ENCODE peak calls at places on chromosomes 1 and 21, in seven cellular contexts. J is activated CD8-positive, alpha-beta memory T cell treated with anti-CD3 and anti-CD28 coated beads for 4 hours; V is OCI-M1; D is GM06990; E is GM13977; Q is BJ; X is glomerular endothelial cell. L is an unnamed sample.
A peak's percentile ranks its signal among the peaks of the same experiment; 100 is the strongest.

GRCh38 chr1:104488296-104489015 is 738.8 kb downstream of the AMY1C start:
- DNase-seq in J (no peak), V (no peak), D (no peak), E (no peak), Q (no peak), X (no peak), L (no peak)

GRCh38 chr1:3065396-3065795 is 3.6 kb upstream of the PRDM16 start:
- DNase-seq in J (no peak), V (no peak), D (no peak), E (no peak), Q (no peak), X (no peak), L (no peak)

GRCh38 chr1:53470155-53470554 is 11.0 kb downstream of the DMRTB1 start:
- DNase-seq in J (no peak), V (no peak), D (no peak), E (no peak), Q (no peak), X (no peak), L (no peak)

GRCh38 chr1:229887043-229887822 is 179.8 kb upstream of the GALNT2 start:
- DNase-seq in J (no peak), V (no peak), D (no peak), E (no peak), Q (no peak), X (no peak), L (no peak)

GRCh38 chr1:2145946-2146835 is 48.4 kb downstream of the FAAP20 start:
- DNase-seq in J (no peak), V (no peak), D (no peak), E (no peak), Q (no peak), X (no peak), L (no peak)

GRCh38 chr1:10306435-10306834 is 92.4 kb upstream of the PGD start:
- DNase-seq in J (no peak), V (no peak), D (no peak), E (no peak), Q (no peak), X (no peak), L (no peak)

GRCh38 chr1:113243529-113243928 is 146.8 kb upstream of the MAGI3 start:
- DNase-seq in J (no peak), V (no peak), D (no peak), E (no peak), Q (no peak), X (no peak), L (no peak)

GRCh38 chr21:43611598-43612369 is 47.5 kb downstream of the HSF2BP start:
- DNase-seq in J (no peak), V (peak; percentile 84), D (no peak), E (peak; percentile 62), Q (no peak), X (no peak), L (peak; percentile 76)

GRCh38 chr1:160767417-160768294 is 28.3 kb upstream of the LY9 start:
- DNase-seq in J (no peak), V (peak; percentile 49), D (no peak), E (no peak), Q (no peak), X (no peak), L (peak; percentile 61)

GRCh38 chr1:168321945-168322344 is 41.3 kb downstream of the TBX19 start:
- DNase-seq in J (no peak), V (peak; percentile 75), D (no peak), E (peak; percentile 34), Q (no peak), X (no peak), L (peak; percentile 62)

GRCh38 chr1:47785561-47786271 is 211.5 kb downstream of the TRABD2B start:
- DNase-seq in J (no peak), V (no peak), D (no peak), E (no peak), Q (no peak), X (no peak), L (no peak)

GRCh38 chr1:47434051-47434842 is 3.6 kb upstream of the FOXD2 start:
- DNase-seq in J (no peak), V (no peak), D (no peak), E (no peak), Q (no peak), X (no peak), L (no peak)

GRCh38 chr1:11431946-11432507 is 46.9 kb upstream of the DISP3 start:
- DNase-seq in J (no peak), V (no peak), D (no peak), E (no peak), Q (no peak), X (no peak), L (no peak)

GRCh38 chr1:15178571-15179484 is 25.3 kb downstream of the TMEM51 start:
- DNase-seq in J (no peak), V (no peak), D (no peak), E (no peak), Q (peak; percentile 65), X (peak; percentile 81), L (no peak)

GRCh38 chr21:32886339-32886738 is 114.8 kb upstream of the PAXBP1 start:
- DNase-seq in J (no peak), V (peak; percentile 78), D (no peak), E (no peak), Q (no peak), X (no peak), L (no peak)

GRCh38 chr1:76269175-76269574 is 194.6 kb downstream of the ST6GALNAC3 start:
- DNase-seq in J (no peak), V (peak; percentile 83), D (no peak), E (no peak), Q (no peak), X (peak; percentile 37), L (peak; percentile 75)

GRCh38 chr1:196209265-196209664 is 399.0 kb downstream of the KCNT2 start:
- DNase-seq in J (no peak), V (no peak), D (no peak), E (no peak), Q (no peak), X (no peak), L (no peak)

GRCh38 chr1:206706298-206706791 is 21.6 kb downstream of the MAPKAPK2 start:
- DNase-seq in J (no peak), V (no peak), D (no peak), E (no peak), Q (peak; percentile 50), X (no peak), L (no peak)

GRCh38 chr1:157770442-157771043 is 6.4 kb downstream of the FCRL2 start:
- DNase-seq in J (no peak), V (peak; percentile 12), D (no peak), E (no peak), Q (no peak), X (no peak), L (peak; percentile 65)

GRCh38 chr1:85898861-85899260 is 190.6 kb upstream of the ZNHIT6 start:
- DNase-seq in J (no peak), V (no peak), D (no peak), E (no peak), Q (no peak), X (no peak), L (no peak)

GRCh38 chr1:38183094-38183493 is 136.5 kb upstream of the POU3F1 start:
- DNase-seq in J (no peak), V (no peak), D (no peak), E (no peak), Q (no peak), X (no peak), L (no peak)

GRCh38 chr21:38327984-38328383 is 71.2 kb downstream of the KCNJ15 start:
- DNase-seq in J (no peak), V (no peak), D (no peak), E (no peak), Q (no peak), X (no peak), L (no peak)

GRCh38 chr1:234901491-234902049 is 227.1 kb downstream of the TOMM20 start:
- DNase-seq in J (no peak), V (no peak), D (no peak), E (no peak), Q (no peak), X (no peak), L (no peak)

GRCh38 chr1:2644171-2644570 is 11.4 kb upstream of the MMEL1 start:
- DNase-seq in J (no peak), V (no peak), D (no peak), E (no peak), Q (no peak), X (no peak), L (no peak)

GRCh38 chr1:8364528-8365442 is 46.9 kb downstream of the SLC45A1 start:
- DNase-seq in J (no peak), V (no peak), D (no peak), E (no peak), Q (no peak), X (no peak), L (no peak)

GRCh38 chr1:15788624-15789301 is 18.7 kb downstream of the UQCRHL start:
- DNase-seq in J (no peak), V (peak; percentile 27), D (no peak), E (peak; percentile 43), Q (no peak), X (no peak), L (peak; percentile 46)

GRCh38 chr1:160711528-160712311 is at the start of gene CD48:
- DNase-seq in J (no peak), V (peak; percentile 40), D (peak; percentile 72), E (no peak), Q (no peak), X (no peak), L (peak; percentile 75)

GRCh38 chr1:63773815-63774616 is at the start of gene ROR1:
- DNase-seq in J (no peak), V (no peak), D (peak; percentile 37), E (peak; percentile 73), Q (no peak), X (no peak), L (no peak)

GRCh38 chr1:21909787-21910503 is 27.2 kb downstream of the HSPG2 start:
- DNase-seq in J (no peak), V (peak; percentile 87), D (peak; percentile 55), E (peak; percentile 84), Q (no peak), X (no peak), L (no peak)

GRCh38 chr1:110011527-110012041 is 22.8 kb upstream of the STRIP1 start:
- DNase-seq in J (no peak), V (peak; percentile 70), D (peak; percentile 73), E (peak; percentile 77), Q (no peak), X (no peak), L (peak; percentile 75)

GRCh38 chr21:40689816-40690215 is 157.1 kb downstream of the DSCAM start:
- DNase-seq in J (no peak), V (no peak), D (no peak), E (no peak), Q (no peak), X (no peak), L (no peak)

GRCh38 chr21:42536601-42537000 is 22.9 kb downstream of the SLC37A1 start:
- DNase-seq in J (no peak), V (no peak), D (no peak), E (no peak), Q (no peak), X (no peak), L (no peak)

GRCh38 chr1:195096051-195096521 is 1512.2 kb downstream of the KCNT2 start:
- DNase-seq in J (no peak), V (no peak), D (no peak), E (no peak), Q (no peak), X (no peak), L (no peak)

GRCh38 chr1:25623731-25624130 is 7.1 kb downstream of the MAN1C1 start:
- DNase-seq in J (no peak), V (no peak), D (no peak), E (no peak), Q (no peak), X (no peak), L (no peak)

GRCh38 chr1:89068291-89068690 is 3.3 kb upstream of the GBP1 start:
- DNase-seq in J (no peak), V (peak; percentile 41), D (no peak), E (no peak), Q (peak; percentile 31), X (no peak), L (no peak)

GRCh38 chr1:225657462-225657989 is 4.6 kb upstream of the ENAH start:
- DNase-seq in J (no peak), V (no peak), D (no peak), E (no peak), Q (peak; percentile 38), X (no peak), L (no peak)

L was measured in Karpas-422.